ENCODE peak calls at places on chromosomes 11 and 22, in six cellular contexts. A is mesenchymal stem cell, D is heart right ventricle, Z is neural progenitor cell, V is Caco-2, P is neuronal stem cell. B is an unnamed sample.

GRCh38 chr11:128707671-128708070 is 13.8 kb downstream of the FLI1 start:
- DNase-seq in V (no peak), Z (no peak), D (no peak), P (no peak), A (peak; percentile 66), B (no peak)

GRCh38 chr22:39593061-39593930 is 22.7 kb downstream of the CACNA1I start:
- DNase-seq in D (no peak), A (peak; percentile 35), P (no peak), Z (no peak), V (no peak), B (no peak)

GRCh38 chr11:313787-314547 is at the start of gene IFITM1:
- DNase-seq in V (peak; percentile 38), A (peak; percentile 94), P (no peak), Z (peak; percentile 60), D (peak; percentile 65), B (no peak)

GRCh38 chr11:26623076-26623666 is 51.1 kb upstream of the MUC15 start:
- DNase-seq in D (no peak), P (no peak), Z (no peak), V (no peak), A (peak; percentile 42), B (no peak)

GRCh38 chr11:102653744-102654291 is 28.7 kb upstream of the MMP20 start:
- DNase-seq in P (no peak), D (no peak), V (no peak), Z (no peak), A (no peak), B (no peak)

GRCh38 chr11:67345949-67346819 is 7.2 kb downstream of the POLD4 start:
- DNase-seq in A (peak; percentile 61), V (peak; percentile 82), P (no peak), Z (peak; percentile 44), D (no peak), B (no peak)

GRCh38 chr22:20086101-20086599 is 6.1 kb downstream of the DGCR8 start:
- DNase-seq in V (no peak), A (no peak), Z (no peak), P (no peak), D (no peak), B (no peak)

GRCh38 chr11:108486331-108486730 is 11.9 kb downstream of the POGLUT3 start:
- DNase-seq in P (no peak), Z (no peak), A (no peak), V (no peak), D (no peak), B (no peak)

GRCh38 chr11:28566643-28567042 is 458.5 kb downstream of the METTL15 start:
- DNase-seq in D (peak; percentile 85), P (peak; percentile 71), Z (peak; percentile 85), A (peak; percentile 99), V (no peak), B (no peak)

GRCh38 chr11:44600739-44601416 is 35.4 kb downstream of the CD82 start:
- DNase-seq in V (no peak), D (peak; percentile 49), A (no peak), P (no peak), Z (no peak), B (no peak)

GRCh38 chr11:68341557-68342458 is 29.4 kb downstream of the LRP5 start:
- DNase-seq in P (no peak), D (no peak), V (no peak), Z (no peak), A (peak; percentile 19), B (no peak)

GRCh38 chr11:93710239-93710638 is 31.1 kb downstream of the TAF1D start:
- DNase-seq in Z (no peak), V (no peak), D (no peak), P (no peak), A (no peak), B (no peak)

GRCh38 chr11:43937434-43938411 is 4.7 kb upstream of the C11orf96 start:
- DNase-seq in V (no peak), Z (no peak), A (peak; percentile 81), P (no peak), D (no peak), B (no peak)

GRCh38 chr11:535519-536454 is at the start of gene HRAS:
- DNase-seq in A (peak; percentile 93), P (peak; percentile 95), D (peak; percentile 92), V (peak; percentile 93), Z (peak; percentile 98), B (peak; percentile 98)

GRCh38 chr11:69342588-69343330 is 48.8 kb downstream of the MYEOV start:
- DNase-seq in V (no peak), Z (no peak), D (no peak), P (no peak), A (no peak), B (no peak)

GRCh38 chr11:19651654-19652053 is 61.0 kb upstream of the NAV2 start:
- DNase-seq in V (no peak), D (no peak), P (no peak), Z (no peak), A (no peak), B (no peak)

GRCh38 chr11:13502492-13502891 is 6.7 kb upstream of the PTH start:
- DNase-seq in A (no peak), Z (no peak), D (no peak), P (no peak), V (no peak), B (no peak)

GRCh38 chr11:69108559-69108958 is 47.2 kb upstream of the SMIM38 start:
- DNase-seq in D (no peak), V (no peak), Z (no peak), P (no peak), A (no peak), B (no peak)

GRCh38 chr11:84097186-84097585 is 811.0 kb upstream of the CCDC90B start:
- DNase-seq in Z (no peak), D (no peak), V (no peak), P (no peak), A (no peak), B (no peak)

GRCh38 chr11:64007629-64008282 is 21.5 kb downstream of the OTUB1 start:
- DNase-seq in Z (peak; percentile 87), V (no peak), A (peak; percentile 64), P (no peak), D (peak; percentile 72), B (no peak)

GRCh38 chr11:117385906-117386305 is 58.3 kb downstream of the CEP164 start:
- DNase-seq in V (no peak), D (no peak), A (no peak), Z (no peak), P (no peak), B (no peak)

GRCh38 chr11:47052165-47052564 is 115.6 kb downstream of the CSTPP1 start:
- DNase-seq in A (no peak), D (no peak), Z (no peak), V (no peak), P (no peak), B (no peak)

GRCh38 chr11:83187463-83187862 is 6.0 kb upstream of the ANKRD42 start:
- DNase-seq in A (no peak), Z (no peak), V (no peak), D (no peak), P (no peak), B (no peak)

GRCh38 chr11:13965337-13965736 is 2.8 kb downstream of the SPON1 start:
- DNase-seq in P (no peak), D (no peak), A (no peak), Z (peak; percentile 47), V (peak; percentile 91), B (no peak)

GRCh38 chr22:24836282-24836681 is 30.3 kb downstream of the SGSM1 start:
- DNase-seq in V (no peak), D (no peak), A (no peak), P (no peak), Z (no peak), B (no peak)

GRCh38 chr11:121488145-121488544 is 35.4 kb upstream of the SORL1-AS1 start:
- DNase-seq in P (no peak), Z (no peak), A (no peak), V (no peak), D (no peak), B (no peak)

GRCh38 chr11:129374081-129374992 is 1.3 kb upstream of the BARX2 start:
- DNase-seq in A (peak; percentile 11), V (no peak), P (peak; percentile 24), D (no peak), Z (peak; percentile 58), B (no peak)

GRCh38 chr11:15663778-15664218 is 549.1 kb downstream of the INSC start:
- DNase-seq in A (peak; percentile 65), Z (peak; percentile 91), P (peak; percentile 61), V (no peak), D (no peak), B (no peak)

GRCh38 chr22:47376322-47376700 is 613.9 kb downstream of the TBC1D22A start:
- DNase-seq in D (no peak), V (no peak), Z (no peak), A (no peak), P (no peak), B (no peak)
- H3K9me3 ChIP-seq in D (no peaks in the 10 kb centered on the region), V (no peaks in the 10 kb centered on the region), Z (no peaks in the 10 kb centered on the region), A (no peaks in the 10 kb centered on the region), P (no peaks in the 10 kb centered on the region), B (no peaks in the 10 kb centered on the region)

DNA sequence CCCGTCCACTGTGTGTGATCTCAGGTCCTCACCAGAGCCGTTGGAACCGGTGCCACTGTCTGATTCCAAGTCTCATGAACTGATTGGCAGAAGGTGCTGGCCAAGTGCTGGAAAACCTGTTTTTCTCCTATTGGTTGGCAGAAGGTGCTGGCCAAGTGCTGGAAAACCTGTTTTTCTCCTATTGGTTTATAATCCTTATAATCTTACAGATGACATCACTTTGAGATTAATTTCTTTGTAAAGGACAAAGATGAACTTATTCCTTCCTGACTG is 1106.3 kb downstream of the BRD1 start:
- DNase-seq in V (peak; percentile 7), D (no peak), A (no peak), P (no peak), Z (no peak), B (no peak)
- H3K9me3 ChIP-seq in V (no peaks in the 10 kb centered on the region), D (no peaks in the 10 kb centered on the region), A (peaks cover 17% of the 10 kb centered on the region), P (no peaks in the 10 kb centered on the region), Z (no peaks in the 10 kb centered on the region), B (no peaks in the 10 kb centered on the region)

DNA sequence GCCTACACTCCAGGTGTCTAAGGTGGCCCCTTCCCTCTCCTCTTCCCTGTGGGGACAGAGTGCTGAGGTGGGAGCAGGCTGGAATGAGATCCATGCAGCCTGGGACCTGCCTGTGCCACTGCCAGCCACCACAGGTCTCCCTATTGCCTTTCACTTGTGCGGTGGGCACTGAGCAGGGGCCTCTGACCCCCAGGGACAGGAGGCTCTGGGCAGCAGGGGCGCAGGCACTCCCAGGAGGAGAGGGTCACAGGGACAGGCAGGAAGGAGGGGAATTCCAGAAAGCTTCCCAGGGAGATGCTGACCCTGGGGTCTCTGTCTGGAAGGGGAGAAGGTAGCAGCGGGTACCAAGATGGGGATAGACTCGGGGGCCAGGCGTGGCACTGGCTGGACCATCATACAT is 228.5 kb upstream of the B3GAT1 start:
- DNase-seq in D (no peak), P (no peak), Z (no peak), A (no peak), V (peak; percentile 32), B (no peak)
- H3K9me3 ChIP-seq in D (no peaks in the 10 kb centered on the region), P (no peaks in the 10 kb centered on the region), Z (no peaks in the 10 kb centered on the region), A (no peaks in the 10 kb centered on the region), V (no peaks in the 10 kb centered on the region), B (no peaks in the 10 kb centered on the region)

DNA sequence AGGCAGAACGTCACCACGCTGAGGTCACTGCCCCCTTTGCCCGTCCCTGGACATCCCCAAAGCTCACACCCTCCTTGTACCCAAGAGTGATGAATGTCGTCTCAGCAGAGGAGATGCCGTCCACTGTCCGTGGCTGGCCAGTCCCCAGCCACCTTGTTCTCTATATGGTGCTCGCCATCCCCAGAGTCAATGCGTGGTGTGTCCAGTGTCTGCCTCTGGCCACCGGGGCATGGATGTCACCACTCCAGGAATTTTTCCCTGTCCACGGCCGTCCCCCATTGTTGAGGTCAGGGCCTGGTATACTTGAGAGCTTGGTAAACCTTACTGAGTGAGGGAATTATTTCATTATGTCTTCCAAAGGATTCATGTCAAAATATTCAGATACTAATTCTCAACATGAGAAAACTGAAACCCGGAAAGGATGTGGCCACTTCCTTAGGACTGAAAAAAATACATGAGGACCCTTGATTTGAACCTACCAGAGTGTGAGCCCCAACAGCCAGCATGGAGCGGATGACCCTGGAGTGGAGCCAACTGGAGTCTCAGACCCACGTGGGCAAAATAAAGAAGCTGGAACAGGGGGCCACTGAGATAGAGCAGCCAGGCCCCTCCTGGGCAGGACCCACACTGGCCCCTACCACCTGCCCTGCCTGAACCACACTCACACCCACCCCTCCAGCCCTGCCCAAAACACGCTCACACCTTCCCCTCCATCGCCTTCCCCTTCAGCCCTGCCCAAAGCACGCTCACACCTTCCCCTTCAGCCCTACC is 376.4 kb downstream of the BRD1 start:
- DNase-seq in D (no peak), Z (no peak), P (no peak), A (no peak), V (no peak), B (no peak)
- H3K9me3 ChIP-seq in D (no peaks in the 10 kb centered on the region), Z (no peaks in the 10 kb centered on the region), P (no peaks in the 10 kb centered on the region), A (peaks cover 7% of the 10 kb centered on the region), V (no peaks in the 10 kb centered on the region), B (no peaks in the 10 kb centered on the region)